ENCODE peak calls at places on chromosomes 7 and 10, in six cellular contexts. X is pancreas; Z is EL; K is pons; L is sigmoid colon; O is CD4-positive, CD25-positive, alpha-beta regulatory T cell. F is an unnamed sample.

GRCh38 chr7:156650042-156650441 is 9.5 kb downstream of the RNF32 start:
- DNase-seq in O (no peak), L (no peak), X (peak), K (no peak), Z (peak), F (no peak)

GRCh38 chr10:76884673-76885275 is 752.8 kb downstream of the KCNMA1 start:
- DNase-seq in K (no peak), O (no peak), L (no peak), Z (no peak), X (no peak), F (no peak)

GRCh38 chr10:58140054-58140453 is 127.6 kb downstream of the IPMK start:
- DNase-seq in L (no peak), X (no peak), O (no peak), Z (no peak), K (no peak), F (no peak)

GRCh38 chr10:35643976-35644799 is 2.1 kb upstream of the FZD8 start:
- DNase-seq in Z (peak), O (no peak), K (no peak), X (no peak), L (no peak), F (no peak)

GRCh38 chr7:76073335-76073990 is 25.6 kb downstream of the MDH2 start:
- DNase-seq in X (no peak), K (no peak), L (no peak), O (no peak), Z (no peak), F (no peak)

GRCh38 chr7:18834574-18835361 is 282.7 kb downstream of the TWIST1 start:
- DNase-seq in Z (no peak), L (no peak), X (no peak), K (no peak), O (no peak), F (no peak)

GRCh38 chr7:157722137-157723060 is 385.6 kb downstream of the DNAJB6 start:
- DNase-seq in Z (no peak), K (no peak), L (peak), O (no peak), X (no peak), F (no peak)

GRCh38 chr7:156034397-156034796 is 222.1 kb upstream of the SHH start:
- DNase-seq in L (no peak), Z (no peak), O (no peak), X (no peak), K (peak), F (no peak)

GRCh38 chr10:52437205-52437646 is 123.1 kb downstream of the DKK1 start:
- DNase-seq in K (peak), L (no peak), X (no peak), O (no peak), Z (no peak), F (no peak)

GRCh38 chr10:43251664-43252165 is 15.2 kb downstream of the RASGEF1A start:
- DNase-seq in L (peak), O (no peak), X (no peak), K (no peak), Z (no peak), F (no peak)

GRCh38 chr10:131240691-131241090 is 70.8 kb downstream of the TCERG1L start:
- DNase-seq in O (no peak), K (no peak), L (no peak), Z (no peak), X (no peak), F (no peak)

GRCh38 chr10:4678023-4678950 is 147.7 kb upstream of the AKR1E2 start:
- DNase-seq in Z (peak), L (no peak), O (no peak), K (no peak), X (no peak), F (peak)

GRCh38 chr10:110919971-110920881 is 822 bp downstream of the SHOC2 start:
- DNase-seq in K (peak), X (peak), L (peak), Z (peak), O (peak), F (no peak)

GRCh38 chr7:114414151-114415053 is at the start of gene FOXP2:
- DNase-seq in K (peak), Z (no peak), O (no peak), X (no peak), L (no peak), F (no peak)

GRCh38 chr10:102135956-102136526 is 3.2 kb downstream of the PPRC1 start:
- DNase-seq in L (no peak), K (no peak), O (no peak), X (no peak), Z (no peak), F (no peak)

GRCh38 chr7:5143106-5143505 is 46.9 kb upstream of the WIPI2 start:
- DNase-seq in Z (no peak), L (no peak), K (no peak), O (peak), X (no peak), F (no peak)

GRCh38 chr7:73329861-73330581 is 2.1 kb downstream of the FKBP6 start:
- DNase-seq in X (no peak), Z (peak), O (no peak), K (peak), L (no peak), F (no peak)

GRCh38 chr7:3279147-3279818 is 21.8 kb upstream of the SDK1 start:
- DNase-seq in O (no peak), X (no peak), K (no peak), Z (no peak), L (no peak), F (no peak)

GRCh38 chr7:32051128-32051527 is 19.1 kb downstream of the PDE1C start:
- DNase-seq in Z (no peak), K (peak), O (no peak), X (peak), L (no peak), F (peak)

GRCh38 chr7:95004618-95005282 is 97.4 kb downstream of the PPP1R9A start:
- DNase-seq in X (no peak), K (no peak), Z (no peak), L (no peak), O (no peak), F (no peak)

GRCh38 chr7:47638679-47639306 is 56.9 kb upstream of the TNS3 start:
- DNase-seq in K (no peak), O (no peak), Z (no peak), X (no peak), L (peak), F (no peak)

GRCh38 chr10:121080324-121080807 is 229.2 kb downstream of the WDR11 start:
- DNase-seq in O (no peak), K (no peak), L (no peak), Z (no peak), X (no peak), F (no peak)

GRCh38 chr7:132203021-132203420 is 373.2 kb downstream of the PLXNA4 start:
- DNase-seq in L (peak), X (no peak), O (no peak), K (no peak), Z (no peak), F (no peak)

GRCh38 chr10:72407471-72407870 is 52.8 kb upstream of the DNAJB12 start:
- DNase-seq in L (no peak), X (no peak), O (no peak), Z (no peak), K (no peak), F (no peak)

GRCh38 chr7:537911-538634 is 18.4 kb upstream of the PDGFA start:
- DNase-seq in K (no peak), O (no peak), X (peak), Z (peak), L (no peak), F (peak)

GRCh38 chr10:115849197-115849596 is 423.8 kb downstream of the GFRA1 start:
- DNase-seq in L (no peak), K (no peak), Z (peak), X (no peak), O (no peak), F (no peak)

GRCh38 chr10:97788552-97789442 is 17.0 kb upstream of the SFRP5 start:
- DNase-seq in O (no peak), K (no peak), Z (no peak), X (peak), L (no peak), F (no peak)

GRCh38 chr7:93203496-93203895 is 22.8 kb downstream of the HEPACAM2 start:
- DNase-seq in K (no peak), X (no peak), O (no peak), Z (no peak), L (no peak), F (no peak)

GRCh38 chr10:11181996-11182395 is 164.3 kb downstream of the CELF2 start:
- DNase-seq in X (peak), L (peak), O (no peak), K (no peak), Z (no peak), F (no peak)

GRCh38 chr10:114767101-114767588 is 54.4 kb upstream of the FHIP2A start:
- DNase-seq in Z (peak), K (no peak), X (no peak), O (no peak), L (no peak), F (no peak)

GRCh38 chr7:28570970-28571288 is 158.6 kb downstream of the CREB5 start:
- DNase-seq in L (no peak), K (no peak), Z (peak), X (no peak), O (no peak), F (no peak)

GRCh38 chr7:54544356-54545240 is 2.4 kb downstream of the VSTM2A start:
- DNase-seq in X (no peak), K (no peak), O (no peak), L (no peak), Z (no peak), F (no peak)

GRCh38 chr10:86325158-86325557 is 41.4 kb downstream of the GRID1 start:
- DNase-seq in O (no peak), K (no peak), X (no peak), L (no peak), Z (no peak), F (no peak)

GRCh38 chr7:95144256-95144655 is 180.1 kb downstream of the PON1 start:
- DNase-seq in O (no peak), Z (no peak), X (no peak), L (no peak), K (no peak), F (no peak)